ENCODE peak calls at places on chromosomes 6 and 20, in four cellular contexts. One of them, this sample, is unnamed.

GRCh38 chr20:25859649-25860530 is 163.2 kb upstream of the ZNF337 start:
- DNase-seq in activated naive CD8-positive, alpha-beta T cell treated with anti-CD3 and anti-CD28 coated beads, Interleukin-2, amount 50 U/mL, for 24 hours: peak
- DNase-seq in SW 1271: peak
- DNase-seq in hypothalamus: peak
- DNase-seq in this sample: peak

GRCh38 chr6:5767471-5767870 is 239.3 kb downstream of the NRN1 start:
- DNase-seq in activated naive CD8-positive, alpha-beta T cell treated with anti-CD3 and anti-CD28 coated beads, Interleukin-2, amount 50 U/mL, for 24 hours: no peak
- DNase-seq in SW 1271: no peak
- DNase-seq in hypothalamus: no peak
- DNase-seq in this sample: no peak

GRCh38 chr6:166423051-166423745 is 40.5 kb upstream of the MPC1 start:
- DNase-seq in activated naive CD8-positive, alpha-beta T cell treated with anti-CD3 and anti-CD28 coated beads, Interleukin-2, amount 50 U/mL, for 24 hours: no peak
- DNase-seq in SW 1271: no peak
- DNase-seq in hypothalamus: no peak
- DNase-seq in this sample: no peak

GRCh38 chr20:17606001-17606400 is 36.1 kb downstream of the DSTN start:
- DNase-seq in activated naive CD8-positive, alpha-beta T cell treated with anti-CD3 and anti-CD28 coated beads, Interleukin-2, amount 50 U/mL, for 24 hours: no peak
- DNase-seq in SW 1271: no peak
- DNase-seq in hypothalamus: no peak
- DNase-seq in this sample: no peak

GRCh38 chr6:31267504-31268371 is 4.2 kb downstream of the HLA-C start:
- DNase-seq in activated naive CD8-positive, alpha-beta T cell treated with anti-CD3 and anti-CD28 coated beads, Interleukin-2, amount 50 U/mL, for 24 hours: peak
- DNase-seq in SW 1271: no peak
- DNase-seq in hypothalamus: no peak
- DNase-seq in this sample: no peak

GRCh38 chr6:79600313-79601019 is 30.7 kb upstream of the SH3BGRL2 start:
- DNase-seq in activated naive CD8-positive, alpha-beta T cell treated with anti-CD3 and anti-CD28 coated beads, Interleukin-2, amount 50 U/mL, for 24 hours: no peak
- DNase-seq in SW 1271: no peak
- DNase-seq in hypothalamus: no peak
- DNase-seq in this sample: no peak

GRCh38 chr6:168031411-168032382 is 34.2 kb downstream of the KIF25 start:
- DNase-seq in activated naive CD8-positive, alpha-beta T cell treated with anti-CD3 and anti-CD28 coated beads, Interleukin-2, amount 50 U/mL, for 24 hours: no peak
- DNase-seq in SW 1271: no peak
- DNase-seq in hypothalamus: no peak
- DNase-seq in this sample: no peak

GRCh38 chr20:58003525-58003924 is 224.9 kb downstream of the ANKRD60 start:
- DNase-seq in activated naive CD8-positive, alpha-beta T cell treated with anti-CD3 and anti-CD28 coated beads, Interleukin-2, amount 50 U/mL, for 24 hours: no peak
- DNase-seq in SW 1271: no peak
- DNase-seq in hypothalamus: no peak
- DNase-seq in this sample: no peak

GRCh38 chr20:56433880-56434255 is 21.8 kb downstream of the CASS4 start:
- DNase-seq in activated naive CD8-positive, alpha-beta T cell treated with anti-CD3 and anti-CD28 coated beads, Interleukin-2, amount 50 U/mL, for 24 hours: no peak
- DNase-seq in SW 1271: no peak
- DNase-seq in hypothalamus: no peak
- DNase-seq in this sample: peak

GRCh38 chr6:103893082-103893481 is 966.6 kb downstream of the HACE1 start:
- DNase-seq in activated naive CD8-positive, alpha-beta T cell treated with anti-CD3 and anti-CD28 coated beads, Interleukin-2, amount 50 U/mL, for 24 hours: no peak
- DNase-seq in SW 1271: no peak
- DNase-seq in hypothalamus: no peak
- DNase-seq in this sample: no peak

GRCh38 chr6:121510568-121511177 is 75.2 kb downstream of the GJA1 start:
- DNase-seq in activated naive CD8-positive, alpha-beta T cell treated with anti-CD3 and anti-CD28 coated beads, Interleukin-2, amount 50 U/mL, for 24 hours: no peak
- DNase-seq in SW 1271: no peak
- DNase-seq in hypothalamus: no peak
- DNase-seq in this sample: no peak

This sample was measured in trophoblast cell.